ENCODE peak calls at places on chromosomes 12 and 14, in seven cellular contexts. E, M, W, C, Q, Y and A are unnamed samples.

GRCh38 chr12:116059901-116060300 is 217.6 kb downstream of the MED13L start:
- DNase-seq in Q (peak), W (no peak), M (no peak), E (no peak), Y (no peak), C (no peak), A (no peak)

GRCh38 chr12:47938093-47938492 is 25.3 kb upstream of the TMEM106C start:
- DNase-seq in C (no peak), Q (no peak), E (no peak), Y (no peak), W (no peak), M (no peak), A (no peak)

GRCh38 chr12:43653289-43653915 is 101.4 kb upstream of the ADAMTS20 start:
- DNase-seq in M (no peak), W (no peak), Y (no peak), E (no peak), C (no peak), Q (no peak), A (no peak)

GRCh38 chr14:50288146-50288545 is 23.9 kb downstream of the L2HGDH start:
- DNase-seq in W (no peak), Y (no peak), E (no peak), Q (no peak), C (no peak), M (no peak), A (no peak)

GRCh38 chr14:37623552-37623951 is 28.1 kb downstream of the TTC6 start:
- DNase-seq in W (no peak), Q (no peak), Y (no peak), E (no peak), C (no peak), M (peak), A (peak)

GRCh38 chr12:122422769-122423257 is 344 bp upstream of the CLIP1 start:
- DNase-seq in W (no peak), Q (peak), Y (no peak), M (no peak), E (no peak), C (no peak), A (no peak)

GRCh38 chr14:23544511-23545447 is 6.8 kb downstream of the ZFHX2 start:
- DNase-seq in Y (no peak), C (no peak), Q (no peak), M (no peak), E (no peak), W (peak), A (no peak)

GRCh38 chr14:92655372-92655771 is 93.1 kb downstream of the LGMN start:
- DNase-seq in E (no peak), Y (no peak), W (no peak), M (no peak), Q (no peak), C (no peak), A (no peak)

GRCh38 chr14:95185452-95186392 is 28.4 kb upstream of the DICER1 start:
- DNase-seq in C (no peak), Q (no peak), W (peak), Y (no peak), M (no peak), E (no peak), A (no peak)

GRCh38 chr12:124544311-124544970 is 23.0 kb downstream of the NCOR2 start:
- DNase-seq in Y (no peak), C (peak), Q (no peak), M (no peak), W (no peak), E (no peak), A (no peak)

GRCh38 chr14:105411017-105411941 is 8.3 kb upstream of the MTA1 start:
- DNase-seq in Q (no peak), E (no peak), C (peak), M (no peak), Y (no peak), W (peak), A (peak)

GRCh38 chr12:92034858-92035401 is 110.7 kb downstream of the BTG1 start:
- DNase-seq in W (no peak), E (no peak), M (peak), Y (peak), C (peak), Q (peak), A (peak)

GRCh38 chr12:121536929-121537813 is 43.7 kb downstream of the KDM2B start:
- DNase-seq in W (peak), M (no peak), Y (peak), E (no peak), Q (peak), C (peak), A (peak)

GRCh38 chr12:23813206-23813605 is 136.3 kb downstream of the SOX5 start:
- DNase-seq in C (no peak), E (no peak), Q (no peak), W (peak), M (no peak), Y (no peak), A (no peak)

GRCh38 chr14:64688028-64688427 is 16.2 kb upstream of the PLEKHG3 start:
- DNase-seq in Q (no peak), E (no peak), C (no peak), M (no peak), Y (no peak), W (no peak), A (no peak)

GRCh38 chr12:32201996-32202395 is 95.3 kb downstream of the BICD1 start:
- DNase-seq in Y (no peak), E (no peak), C (no peak), W (no peak), Q (no peak), M (no peak), A (no peak)

GRCh38 chr14:53054457-53054856 is 98.7 kb downstream of the DDHD1 start:
- DNase-seq in C (no peak), W (no peak), M (no peak), Q (no peak), E (no peak), Y (no peak), A (no peak)

GRCh38 chr14:75861161-75861621 is 120.6 kb downstream of the TGFB3 start:
- DNase-seq in Y (no peak), W (peak), E (no peak), C (no peak), M (peak), Q (peak), A (no peak)

GRCh38 chr12:14774944-14775651 is 28.2 kb downstream of the WBP11 start:
- DNase-seq in M (no peak), Y (no peak), E (no peak), W (no peak), C (peak), Q (no peak), A (no peak)

GRCh38 chr12:644818-645552 is 18.3 kb downstream of the NINJ2 start:
- DNase-seq in E (no peak), W (no peak), M (no peak), C (no peak), Y (no peak), Q (no peak), A (no peak)

GRCh38 chr14:95117937-95118726 is 39.2 kb downstream of the DICER1 start:
- DNase-seq in C (no peak), Y (no peak), M (no peak), E (no peak), W (no peak), Q (no peak), A (no peak)

GRCh38 chr12:105814283-105814682 is 324.5 kb downstream of the NUAK1 start:
- DNase-seq in C (no peak), W (no peak), M (no peak), Y (no peak), Q (no peak), E (no peak), A (no peak)

GRCh38 chr14:59265808-59266207 is 77.3 kb downstream of the DAAM1 start:
- DNase-seq in Q (no peak), W (no peak), C (no peak), M (no peak), Y (no peak), E (no peak), A (no peak)

GRCh38 chr12:95224202-95225170 is 6.9 kb downstream of the VEZT start:
- DNase-seq in Q (no peak), W (no peak), E (no peak), C (no peak), Y (no peak), M (no peak), A (no peak)

GRCh38 chr12:65123435-65124063 is 2.4 kb upstream of the WIF1 start:
- DNase-seq in Q (peak), C (peak), E (no peak), Y (peak), M (no peak), W (no peak), A (peak)

GRCh38 chr12:130955238-130955816 is 1.6 kb downstream of the ADGRD1 start:
- DNase-seq in M (no peak), E (no peak), Q (no peak), W (no peak), C (no peak), Y (no peak), A (no peak)

GRCh38 chr14:83483063-83483462 is 1949.4 kb upstream of the SEL1L start:
- DNase-seq in W (no peak), E (no peak), M (no peak), Y (no peak), Q (no peak), C (no peak), A (no peak)

GRCh38 chr12:94766397-94766796 is 116.0 kb upstream of the TMCC3 start:
- DNase-seq in M (no peak), Y (no peak), C (no peak), E (no peak), Q (no peak), W (no peak), A (no peak)

GRCh38 chr12:57175428-57176138 is 28.2 kb upstream of the LRP1-AS start:
- DNase-seq in E (peak), W (peak), C (peak), Y (no peak), Q (peak), M (peak), A (peak)

GRCh38 chr14:102295301-102295700 is 9.7 kb downstream of the MOK start:
- DNase-seq in E (no peak), M (no peak), Y (no peak), W (no peak), C (peak), Q (no peak), A (no peak)

GRCh38 chr12:58416211-58416610 is 474.8 kb downstream of the ATP23 start:
- DNase-seq in C (no peak), M (no peak), Q (no peak), E (no peak), Y (no peak), W (no peak), A (no peak)

GRCh38 chr12:132427999-132428871 is 61.7 kb upstream of the FBRSL1 start:
- DNase-seq in C (no peak), E (no peak), W (no peak), Y (no peak), Q (peak), M (no peak), A (no peak)

GRCh38 chr12:57112492-57113294 is 1.5 kb upstream of the STAT6 start:
- DNase-seq in M (no peak), C (no peak), Q (no peak), E (no peak), Y (no peak), W (no peak), A (no peak)

GRCh38 chr12:52691076-52691764 is 11.0 kb upstream of the KRT1 start:
- DNase-seq in E (no peak), Y (no peak), Q (no peak), C (peak), M (no peak), W (peak), A (no peak)
- TF ChIP-seq JUND in E (no peak), Y (no peak), Q (no peak), C (no peak), M (no peak), W (no peak), A (no peak)

GRCh38 chr12:126518596-126519200 is 1453.5 kb downstream of the AACS start:
- DNase-seq in W (no peak), Q (no peak), E (no peak), Y (no peak), C (no peak), M (no peak), A (no peak)
- TF ChIP-seq JUND in W (no peak), Q (no peak), E (no peak), Y (no peak), C (no peak), M (no peak), A (no peak)

GRCh38 chr12:81991868-81992267 is 232.7 kb upstream of the PPFIA2 start:
- DNase-seq in W (no peak), E (no peak), Q (no peak), Y (no peak), M (no peak), C (no peak), A (no peak)

GRCh38 chr12:81992461-81992860 is 233.3 kb upstream of the PPFIA2 start:
- DNase-seq in W (no peak), E (peak), C (peak), Q (no peak), Y (no peak), M (peak), A (peak)

DNA sequence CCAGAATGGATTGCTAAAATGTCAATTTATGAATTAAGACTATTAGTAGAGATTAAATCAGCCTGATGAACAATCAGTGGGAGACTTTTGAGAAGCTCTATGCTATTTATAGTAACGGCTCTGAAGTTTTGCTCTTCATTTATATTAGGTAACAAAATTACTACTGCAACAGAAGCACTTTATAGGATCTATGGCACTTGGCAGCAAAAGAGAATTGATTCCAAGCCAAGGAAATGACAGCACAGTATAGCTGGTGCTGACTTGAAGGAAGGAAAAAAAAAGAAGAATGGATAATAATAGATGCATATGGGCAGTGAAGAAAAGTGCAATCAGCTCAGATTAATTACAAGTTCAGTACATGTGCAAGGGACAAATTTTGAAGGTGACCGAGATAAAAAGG is 228.2 kb upstream of the PPFIA2 start:
- DNase-seq in Y (no peak), W (no peak), E (no peak), Q (no peak), M (no peak), C (no peak), A (no peak)
- TF ChIP-seq JUND in Y (no peak), W (no peak), E (no peak), Q (no peak), M (no peak), C (no peak), A (no peak)

GRCh38 chr12:108196921-108197320 is 67.8 kb downstream of the WSCD2 start:
- DNase-seq in C (no peak), Y (no peak), W (no peak), E (no peak), M (no peak), Q (no peak), A (no peak)

GRCh38 chr12:108201808-108202207 is 72.7 kb downstream of the WSCD2 start:
- DNase-seq in W (no peak), E (no peak), Y (no peak), Q (no peak), C (no peak), M (no peak), A (no peak)

GRCh38 chr12:108198043-108198442 is 69.0 kb downstream of the WSCD2 start:
- DNase-seq in W (no peak), M (no peak), E (no peak), C (no peak), Y (no peak), Q (no peak), A (peak)

GRCh38 chr12:108196319-108196718 is 67.2 kb downstream of the WSCD2 start:
- DNase-seq in M (no peak), W (no peak), Y (no peak), E (no peak), C (no peak), Q (no peak), A (no peak)

DNA sequence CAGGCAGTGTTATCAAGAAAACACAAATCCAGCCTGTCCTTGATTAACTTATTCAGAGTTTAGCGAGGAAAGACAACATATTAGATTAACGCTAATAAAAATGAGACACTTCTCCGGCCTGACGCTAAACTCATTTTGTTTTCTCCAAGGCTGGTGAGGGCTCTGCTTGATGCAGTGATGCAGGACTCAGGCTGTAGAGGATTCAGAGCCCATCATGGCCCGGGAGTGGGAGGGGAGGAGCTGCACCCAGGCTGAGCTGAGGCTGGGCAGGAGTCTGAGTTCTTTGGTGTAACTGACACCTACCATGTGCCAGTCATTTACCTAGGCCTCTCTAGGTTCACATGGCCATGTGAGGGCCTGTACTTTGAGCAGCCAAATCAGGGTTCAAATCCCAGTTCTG is 70.0 kb downstream of the WSCD2 start:
- DNase-seq in Q (no peak), W (no peak), Y (no peak), E (no peak), M (no peak), C (peak), A (no peak)
- TF ChIP-seq JUND in Q (no peak), W (no peak), Y (no peak), E (no peak), M (no peak), C (no peak), A (no peak)